ENCODE peak calls at places on chromosomes 2 and 18, in seven cellular contexts. C is H1, B is GM12878, D is K562, A is HCT116, J is SK-N-SH, M is HepG2. Z is an unnamed sample.
A peak's percentile ranks its signal among the peaks of the same experiment; 100 is the strongest.

GRCh38 chr2:70716131-70716766 is 51.8 kb downstream of the ADD2 start:
- DNase-seq in C (no peak), B (no peak), D (no peak), A (no peak), J (no peak), M (no peak), Z (no peak)

GRCh38 chr2:43317680-43318079 is 91.3 kb upstream of the ZFP36L2 start:
- DNase-seq in C (no peak), B (no peak), D (no peak), A (no peak), J (no peak), M (no peak), Z (no peak)

GRCh38 chr18:33470229-33470628 is 29.7 kb upstream of the CCDC178 start:
- DNase-seq in C (no peak), B (no peak), D (no peak), A (no peak), J (no peak), M (no peak), Z (no peak)

GRCh38 chr18:33720133-33720532 is 142.1 kb downstream of the ASXL3 start:
- DNase-seq in C (no peak), B (no peak), D (no peak), A (no peak), J (no peak), M (no peak), Z (no peak)

GRCh38 chr2:122543815-122544214 is 788.4 kb downstream of the TSN start:
- DNase-seq in C (no peak), B (no peak), D (no peak), A (no peak), J (no peak), M (no peak), Z (no peak)

GRCh38 chr2:106560773-106561172 is 73.6 kb downstream of the CD8B2 start:
- DNase-seq in C (no peak), B (no peak), D (no peak), A (no peak), J (no peak), M (no peak), Z (no peak)

GRCh38 chr2:223203971-223204370 is 152.0 kb downstream of the KCNE4 start:
- DNase-seq in C (no peak), B (no peak), D (no peak), A (no peak), J (no peak), M (no peak), Z (no peak)

GRCh38 chr2:32330136-32330535 is 26.7 kb upstream of the BIRC6 start:
- DNase-seq in C (no peak), B (no peak), D (no peak), A (no peak), J (no peak), M (no peak), Z (no peak)

GRCh38 chr2:44950646-44951045 is 9.1 kb downstream of the SIX3 start:
- DNase-seq in C (no peak), B (no peak), D (no peak), A (no peak), J (no peak), M (no peak), Z (no peak)

GRCh38 chr18:11927497-11927896 is 19.4 kb upstream of the MPPE1 start:
- DNase-seq in C (no peak), B (no peak), D (no peak), A (no peak), J (no peak), M (no peak), Z (no peak)

GRCh38 chr2:43013821-43014345 is 212.5 kb downstream of the ZFP36L2 start:
- DNase-seq in C (no peak), B (no peak), D (no peak), A (no peak), J (no peak), M (no peak), Z (peak; percentile 55)

GRCh38 chr2:238786792-238787490 is 60.9 kb upstream of the TWIST2 start:
- DNase-seq in C (no peak), B (no peak), D (no peak), A (no peak), J (no peak), M (no peak), Z (no peak)

GRCh38 chr2:186653511-186653910 is 40.3 kb upstream of the FAM171B start:
- DNase-seq in C (no peak), B (no peak), D (no peak), A (no peak), J (no peak), M (no peak), Z (no peak)

GRCh38 chr2:36553690-36554089 is 44.3 kb downstream of the FEZ2 start:
- DNase-seq in C (no peak), B (no peak), D (no peak), A (no peak), J (no peak), M (no peak), Z (no peak)

GRCh38 chr2:231683292-231683898 is 24.9 kb upstream of the PTMA start:
- DNase-seq in C (no peak), B (no peak), D (no peak), A (no peak), J (no peak), M (no peak), Z (no peak)
- TF ChIP-seq YY1 in C (no peak), B (no peak), D (no peak), A (no peak), J (no peak), M (no peak), Z (no peak)

GRCh38 chr18:55073116-55073515 is 113.9 kb upstream of the CCDC68 start:
- DNase-seq in C (no peak), B (no peak), D (no peak), A (no peak), J (no peak), M (no peak), Z (no peak)

GRCh38 chr18:55064073-55064472 is 104.8 kb upstream of the CCDC68 start:
- DNase-seq in C (no peak), B (no peak), D (no peak), A (no peak), J (no peak), M (no peak), Z (no peak)

GRCh38 chr18:55064760-55065159 is 105.5 kb upstream of the CCDC68 start:
- DNase-seq in C (no peak), B (peak; percentile 35), D (no peak), A (no peak), J (no peak), M (no peak), Z (no peak)

DNA sequence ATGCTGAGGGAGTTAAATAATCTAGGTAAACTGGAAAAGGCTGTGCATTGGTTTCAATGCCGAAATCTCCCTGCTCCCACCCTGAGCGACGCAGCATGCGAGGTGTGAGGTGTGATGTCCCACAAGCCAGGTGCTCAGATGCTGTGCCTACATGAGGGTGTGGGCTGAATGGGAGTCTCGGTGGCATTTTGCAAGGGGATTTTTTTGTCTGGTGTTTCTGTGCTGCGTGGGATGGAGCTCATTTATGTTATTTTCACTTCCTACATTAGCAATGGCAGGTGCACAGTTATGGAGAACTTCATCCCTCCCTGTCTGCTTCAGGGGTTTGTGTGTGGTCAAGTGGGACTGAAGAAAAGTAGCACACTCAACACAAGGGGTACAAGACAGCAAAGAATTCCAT is 110.2 kb upstream of the CCDC68 start:
- DNase-seq in C (no peak), B (peak; percentile 66), D (no peak), A (no peak), J (no peak), M (no peak), Z (no peak)
- H3K9me3 ChIP-seq in C (no peaks in the 10 kb centered on the region), B (no peaks in the 10 kb centered on the region), D (no peaks in the 10 kb centered on the region), A (no peaks in the 10 kb centered on the region), J (no peaks in the 10 kb centered on the region), M (no peaks in the 10 kb centered on the region), Z (no peaks in the 10 kb centered on the region)

GRCh38 chr2:67070826-67071225 is 326.3 kb upstream of the ETAA1 start:
- DNase-seq in C (no peak), B (no peak), D (no peak), A (no peak), J (no peak), M (no peak), Z (no peak)

GRCh38 chr2:67067656-67068055 is 329.5 kb upstream of the ETAA1 start:
- DNase-seq in C (no peak), B (no peak), D (no peak), A (no peak), J (no peak), M (no peak), Z (no peak)

GRCh38 chr2:67066782-67067181 is 330.4 kb upstream of the ETAA1 start:
- DNase-seq in C (no peak), B (no peak), D (no peak), A (no peak), J (no peak), M (no peak), Z (no peak)

DNA sequence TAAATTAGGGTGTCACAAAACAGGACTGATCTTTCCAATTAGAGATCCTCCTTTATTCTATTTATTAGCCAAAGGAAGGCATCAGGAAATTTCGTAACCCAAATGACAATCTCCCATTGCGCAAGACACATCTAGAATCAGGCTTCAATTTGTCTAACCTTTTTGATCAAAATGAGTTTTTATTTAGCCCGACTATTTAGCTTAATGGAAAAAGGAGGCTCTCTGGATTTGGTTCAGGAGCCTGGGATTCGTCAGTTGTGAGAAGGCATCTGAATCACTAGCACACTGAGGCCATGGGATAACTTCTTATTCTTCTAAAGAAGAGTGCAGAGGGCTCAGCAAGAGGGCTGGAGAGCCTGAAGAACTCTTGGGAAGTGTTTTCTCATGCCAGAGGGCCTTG is 332.1 kb upstream of the ETAA1 start:
- DNase-seq in C (no peak), B (no peak), D (no peak), A (no peak), J (no peak), M (no peak), Z (no peak)
- TF ChIP-seq YY1 in C (no peak), B (no peak), D (no peak), A (no peak), J (no peak), M (no peak), Z (no peak)

GRCh38 chr2:9852881-9853280 is 9.6 kb downstream of the TAF1B start:
- DNase-seq in C (no peak), B (no peak), D (no peak), A (no peak), J (no peak), M (no peak), Z (no peak)

GRCh38 chr2:9858730-9859068 is 15.4 kb downstream of the TAF1B start:
- DNase-seq in C (no peak), B (no peak), D (no peak), A (no peak), J (no peak), M (no peak), Z (no peak)

DNA sequence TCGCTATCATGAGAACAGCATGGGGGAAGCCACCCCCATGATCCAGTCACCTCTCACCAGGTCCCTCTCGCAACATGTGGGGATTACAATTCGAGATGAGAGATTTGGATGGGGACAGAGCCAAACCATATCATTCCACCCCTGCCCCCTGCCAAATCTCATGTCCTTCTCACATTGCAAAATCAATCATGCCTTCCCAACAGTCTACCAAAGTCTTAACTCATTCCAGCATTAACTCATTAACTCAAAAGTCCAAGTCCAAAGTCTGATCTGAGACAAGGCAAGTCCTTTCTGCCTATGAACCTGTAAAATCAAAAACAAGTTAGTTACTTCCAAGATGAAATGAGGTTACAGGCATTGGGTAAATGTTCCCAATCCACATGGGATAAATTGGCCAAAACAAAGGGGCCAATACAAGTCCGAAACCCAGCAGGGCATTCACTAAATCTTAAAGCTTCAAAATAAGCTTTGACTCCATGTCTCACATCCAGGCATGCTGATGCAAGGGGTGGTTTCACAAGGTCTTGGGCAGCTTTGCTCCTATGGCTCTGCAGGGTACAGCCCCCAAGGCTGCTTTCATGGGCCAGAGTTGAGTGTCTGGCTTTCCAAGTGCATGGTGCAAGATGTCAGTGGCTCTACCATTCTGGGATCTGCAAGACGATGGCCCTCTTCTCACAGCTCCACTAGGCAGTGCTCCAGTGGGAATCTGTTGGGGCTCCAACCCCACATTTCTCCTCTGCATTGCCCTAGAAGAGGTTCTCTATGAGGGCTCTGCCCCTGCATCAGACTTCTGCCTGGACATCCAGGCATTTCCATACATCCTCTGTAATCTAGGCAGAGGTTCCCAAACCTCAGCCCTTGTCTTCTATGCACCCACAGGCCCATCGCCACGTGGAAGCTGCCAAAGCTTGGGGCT is 14.8 kb downstream of the TAF1B start:
- DNase-seq in C (no peak), B (no peak), D (no peak), A (no peak), J (no peak), M (peak; percentile 15), Z (no peak)
- H3K9me3 ChIP-seq in C (peaks cover 47% of the 10 kb centered on the region), B (peaks cover 17% of the 10 kb centered on the region), D (peaks cover 15% of the 10 kb centered on the region), A (peaks cover 7% of the 10 kb centered on the region), J (peaks cover 12% of the 10 kb centered on the region), M (peaks cover 46% of the 10 kb centered on the region), Z (peaks cover 66% of the 10 kb centered on the region)